ENCODE peak calls at places on chromosome 18, in five cellular contexts. Y is AG04449, Z is ACHN, V is activated T-cell treated with anti-CD3 and anti-CD28 coated beads for 1 hour, A is skeletal muscle cell. H is an unnamed sample.

GRCh38 chr18:650428-650858 is 7.0 kb upstream of the TYMS start:
- DNase-seq in A (no peak), V (no peak), Z (no peak), Y (no peak), H (no peak)

GRCh38 chr18:61840324-61840723 is 52.5 kb downstream of the RNF152 start:
- DNase-seq in Z (no peak), Y (no peak), V (no peak), A (no peak), H (no peak)

GRCh38 chr18:63016270-63016669 is 300.9 kb downstream of the PHLPP1 start:
- DNase-seq in Z (peak), Y (peak), A (peak), V (peak), H (peak)

GRCh38 chr18:53261241-53261640 is 921.2 kb downstream of the DCC start:
- DNase-seq in V (no peak), A (no peak), Z (no peak), Y (no peak), H (no peak)

GRCh38 chr18:62964432-62964831 is 249.1 kb downstream of the PHLPP1 start:
- DNase-seq in Z (no peak), V (no peak), Y (no peak), A (no peak), H (no peak)

GRCh38 chr18:70072678-70073077 is 125.0 kb upstream of the CD226 start:
- DNase-seq in Y (no peak), A (no peak), Z (peak), V (no peak), H (peak)

GRCh38 chr18:56799756-56800155 is 148.6 kb downstream of the WDR7 start:
- DNase-seq in V (no peak), Z (no peak), Y (no peak), A (no peak), H (no peak)

GRCh38 chr18:32040936-32041335 is 22.3 kb downstream of the RNF125 start:
- DNase-seq in Z (no peak), Y (no peak), A (no peak), V (peak), H (no peak)

GRCh38 chr18:66724664-66725356 is 120.9 kb upstream of the CDH19 start:
- DNase-seq in V (no peak), Y (no peak), Z (no peak), A (no peak), H (no peak)

GRCh38 chr18:76503595-76503994 is 8.6 kb upstream of the ZNF516 start:
- DNase-seq in Y (no peak), A (no peak), V (no peak), Z (no peak), H (no peak)

GRCh38 chr18:36688020-36688965 is 140.5 kb downstream of the TPGS2 start:
- DNase-seq in Y (no peak), Z (peak), A (no peak), V (no peak), H (peak)

GRCh38 chr18:45399643-45400042 is 215.6 kb upstream of the SLC14A2 start:
- DNase-seq in A (no peak), Y (no peak), Z (no peak), V (no peak), H (no peak)

GRCh38 chr18:46343940-46344372 is 239.8 kb downstream of the HAUS1 start:
- DNase-seq in A (no peak), V (peak), Y (no peak), Z (no peak), H (no peak)

GRCh38 chr18:48581206-48581605 is 42.4 kb downstream of the CTIF start:
- DNase-seq in Y (no peak), V (no peak), A (no peak), Z (no peak), H (no peak)

GRCh38 chr18:62717059-62717849 is 1.9 kb downstream of the PHLPP1 start:
- DNase-seq in V (peak), Z (peak), Y (no peak), A (peak), H (no peak)

GRCh38 chr18:29840101-29840500 is 1202.4 kb downstream of the DSC3 start:
- DNase-seq in Z (peak), Y (no peak), A (peak), V (no peak), H (peak)

GRCh38 chr18:731185-731584 is 18.8 kb upstream of the ENOSF1 start:
- DNase-seq in Z (no peak), V (no peak), A (no peak), Y (no peak), H (no peak)

GRCh38 chr18:3217930-3218647 is 1.7 kb downstream of the MYOM1 start:
- DNase-seq in A (no peak), V (no peak), Y (no peak), Z (no peak), H (no peak)

GRCh38 chr18:28005164-28005563 is 171.8 kb downstream of the CDH2 start:
- DNase-seq in A (no peak), Z (no peak), Y (no peak), V (no peak), H (no peak)

GRCh38 chr18:49531678-49532153 is 30.1 kb upstream of the LIPG start:
- DNase-seq in Z (no peak), V (no peak), Y (no peak), A (no peak), H (no peak)

GRCh38 chr18:26479065-26479685 is 69.2 kb downstream of the KCTD1 start:
- DNase-seq in Y (no peak), V (no peak), A (no peak), Z (no peak), H (no peak)

GRCh38 chr18:76914314-76914713 is 92.0 kb downstream of the ZNF236 start:
- DNase-seq in Y (no peak), A (no peak), Z (no peak), V (no peak), H (no peak)

GRCh38 chr18:12246849-12247808 is 7.0 kb upstream of the CIDEA start:
- DNase-seq in A (no peak), Y (no peak), Z (peak), V (no peak), H (no peak)

GRCh38 chr18:25743661-25744151 is 346.7 kb downstream of the SS18 start:
- DNase-seq in V (no peak), Z (no peak), Y (no peak), A (no peak), H (no peak)

GRCh38 chr18:36419913-36420531 is 122.5 kb downstream of the FHOD3 start:
- DNase-seq in Y (no peak), V (no peak), Z (peak), A (no peak), H (no peak)

GRCh38 chr18:43160509-43160908 is 45.0 kb upstream of the RIT2 start:
- DNase-seq in V (no peak), A (peak), Z (no peak), Y (no peak), H (peak)

GRCh38 chr18:51897884-51898283 is 442.1 kb upstream of the DCC start:
- DNase-seq in A (no peak), Z (no peak), Y (no peak), V (no peak), H (no peak)